ENCODE peak calls at places on chromosome X, in four cellular contexts. J is A549, V is K562, X is H1. Z is an unnamed sample.

GRCh38 chrX:79366888-79367749 is at the start of gene ITM2A:
- DNase-seq in V (peak), X (peak), J (no peak), Z (no peak)

GRCh38 chrX:53831662-53832635 is 145.4 kb upstream of the HUWE1 start:
- DNase-seq in V (peak), J (peak), X (peak), Z (peak)

GRCh38 chrX:3939967-3940610 is 226.6 kb upstream of the PRKX start:
- DNase-seq in X (no peak), J (no peak), V (peak), Z (peak)

GRCh38 chrX:44245730-44246129 is 97.7 kb downstream of the EFHC2 start:
- DNase-seq in V (no peak), X (no peak), J (no peak), Z (no peak)

GRCh38 chrX:87728024-87728423 is 210.4 kb downstream of the KLHL4 start:
- DNase-seq in J (no peak), V (peak), X (no peak), Z (no peak)

GRCh38 chrX:139949703-139950102 is 15.6 kb downstream of the CXorf66 start:
- DNase-seq in J (no peak), V (no peak), X (no peak), Z (no peak)

GRCh38 chrX:84187501-84188319 is at the start of gene RPS6KA6:
- DNase-seq in V (no peak), J (peak), X (peak), Z (no peak)

GRCh38 chrX:3811331-3812311 is 98.2 kb upstream of the PRKX start:
- DNase-seq in X (no peak), V (peak), J (peak), Z (peak)

GRCh38 chrX:16712116-16712824 is at the start of gene CTPS2:
- DNase-seq in J (peak), X (peak), V (peak), Z (no peak)

GRCh38 chrX:16712825-16713155 is 321 bp upstream of the CTPS2 start:
- DNase-seq in X (no peak), J (no peak), V (no peak), Z (no peak)

GRCh38 chrX:16714504-16714903 is 2.0 kb upstream of the CTPS2 start:
- DNase-seq in X (no peak), V (no peak), J (no peak), Z (no peak)

GRCh38 chrX:16708016-16708415 is 4.5 kb downstream of the CTPS2 start:
- DNase-seq in X (no peak), J (no peak), V (no peak), Z (no peak)

DNA sequence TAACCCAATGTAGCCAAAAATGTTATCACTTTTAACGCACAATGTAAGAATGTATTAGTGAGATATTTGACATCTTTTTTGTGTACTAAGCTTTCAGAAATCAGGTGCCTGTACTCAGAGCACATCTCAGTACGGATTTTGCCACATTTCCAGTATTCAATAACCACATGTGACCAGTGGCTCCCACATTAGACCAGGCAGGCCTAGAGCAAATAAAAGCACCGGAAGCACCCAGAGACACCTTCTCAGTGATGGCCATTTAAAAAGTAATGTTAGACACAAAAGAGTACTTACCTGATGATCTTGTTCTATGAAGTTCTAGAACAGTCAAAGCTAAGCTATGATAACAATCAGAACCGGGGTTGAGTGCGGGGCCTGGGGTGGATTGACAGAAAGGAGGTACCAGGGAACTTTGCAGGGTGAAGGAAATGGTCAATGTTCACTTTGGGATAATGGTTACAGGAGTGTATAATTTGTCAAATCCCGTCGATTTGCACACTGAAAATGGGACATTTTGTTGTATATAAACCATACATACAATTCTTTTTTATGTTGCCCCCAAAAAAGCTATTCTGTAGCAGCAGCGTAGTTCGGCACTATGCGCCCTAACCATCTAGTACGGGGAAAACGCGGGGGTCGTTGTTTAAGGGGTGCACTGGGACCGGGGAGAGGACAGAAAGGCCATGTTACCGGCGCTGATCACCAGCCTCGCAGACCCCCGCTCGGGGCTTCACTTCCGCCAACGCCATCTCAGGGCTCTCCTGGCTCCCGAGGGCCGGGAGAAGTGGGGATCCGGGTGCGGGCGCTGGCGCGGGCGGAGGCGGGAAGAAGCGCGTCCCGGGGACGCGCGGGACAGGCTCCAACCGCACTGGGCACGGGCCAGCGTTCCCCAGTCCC is 1.0 kb downstream of the CTPS2 start:
- DNase-seq in J (no peak), X (peak), V (peak), Z (no peak)
- TF ChIP-seq MAX in J (no peak), X (no peak), V (no peak), Z (no peak)

DNA sequence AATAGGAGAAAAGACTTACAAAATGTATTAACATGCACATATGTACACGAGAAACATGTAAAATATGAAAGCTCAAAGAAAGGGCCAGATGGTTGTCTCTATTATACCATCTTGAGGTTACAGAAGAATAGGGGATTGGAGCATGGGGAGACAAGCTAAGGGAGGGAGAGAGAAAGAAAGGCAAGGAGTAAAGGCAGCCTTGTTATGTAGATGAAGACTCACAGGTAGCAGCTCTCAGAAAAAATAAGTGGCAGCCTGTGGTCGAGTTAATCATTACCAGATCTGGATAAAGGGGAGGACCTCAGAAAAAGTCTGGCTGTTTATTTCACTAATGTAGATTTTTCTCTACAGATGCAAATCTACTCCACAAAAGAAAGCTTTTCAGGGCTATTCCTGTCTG is 26.6 kb upstream of the PPP1R2C start:
- DNase-seq in J (no peak), X (no peak), V (no peak), Z (no peak)
- TF ChIP-seq MAX in J (no peak), X (no peak), V (no peak), Z (no peak)

GRCh38 chrX:150239946-150240642 is 123.0 kb upstream of the MAMLD1 start:
- DNase-seq in J (no peak), V (no peak), X (peak), Z (no peak)
- TF ChIP-seq MAX in J (no peak), V (no peak), X (no peak), Z (no peak)

GRCh38 chrX:9195199-9195880 is 161.4 kb upstream of the FAM9B start:
- DNase-seq in X (no peak), J (no peak), V (no peak), Z (no peak)
- TF ChIP-seq MAX in X (no peak), J (no peak), V (no peak), Z (no peak)

GRCh38 chrX:18683027-18683426 is 11.1 kb upstream of the RS1 start:
- DNase-seq in X (no peak), V (no peak), J (no peak), Z (no peak)
- TF ChIP-seq MAX in X (no peak), V (no peak), J (no peak), Z (no peak)

DNA sequence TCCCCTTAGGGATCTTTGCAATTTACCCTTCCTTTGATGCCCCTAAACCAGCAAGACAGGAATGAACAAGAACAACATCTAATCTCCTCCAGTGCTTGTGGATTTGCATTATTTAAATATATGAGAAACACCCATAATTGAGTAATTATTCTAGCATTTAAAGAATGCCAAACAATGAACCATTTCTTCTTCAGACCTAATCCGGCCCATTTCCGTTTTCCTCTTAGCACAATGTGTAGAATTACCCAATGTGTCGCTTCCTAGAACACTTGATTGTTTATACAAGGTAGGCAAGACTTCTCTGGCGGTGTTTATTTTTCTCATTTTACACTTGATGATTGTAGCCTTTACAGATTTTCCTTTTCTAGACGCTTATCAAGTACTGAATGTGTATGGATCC is 43.5 kb downstream of the CLDN34 start:
- DNase-seq in V (no peak), X (no peak), J (no peak), Z (no peak)
- TF ChIP-seq MAX in V (no peak), X (no peak), J (no peak), Z (no peak)

DNA sequence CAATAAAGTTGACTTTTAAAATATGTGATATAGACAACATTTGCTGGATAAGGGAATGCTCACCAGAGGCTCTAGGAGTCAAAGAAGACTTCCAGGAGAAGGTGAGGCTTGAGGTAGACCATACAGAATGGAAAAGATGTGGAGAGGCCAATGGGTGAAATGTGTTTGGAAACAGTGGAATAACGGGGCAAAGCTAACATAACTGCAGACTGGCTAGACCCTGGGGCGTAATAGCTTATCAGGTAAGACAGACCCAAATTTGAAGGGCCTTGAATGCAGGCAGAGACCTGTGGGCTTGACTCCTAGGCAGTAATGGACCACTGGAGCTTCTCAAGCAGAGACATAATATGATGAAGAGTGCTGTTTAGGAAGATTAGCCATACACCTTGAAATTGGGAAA is 25.4 kb downstream of the GPC3 start:
- DNase-seq in X (no peak), J (no peak), V (no peak), Z (no peak)
- TF ChIP-seq MAX in X (no peak), J (no peak), V (no peak), Z (no peak)

Z was measured in HCT116.